ENCODE peak calls at places on chromosome 4, in four cellular contexts. One of them, this sample, is unnamed.
A peak's percentile ranks its signal among the peaks of the same experiment; 100 is the strongest.

GRCh38 chr4:42320822-42321388 is 76.4 kb upstream of the SHISA3 start:
- DNase-seq in IMR-90: no peak
- DNase-seq in A549: no peak
- DNase-seq in H9: no peak
- DNase-seq in this sample: no peak

GRCh38 chr4:97270051-97270450 is 873.2 kb downstream of the STPG2 start:
- DNase-seq in H9: no peak
- DNase-seq in IMR-90: no peak
- DNase-seq in A549: no peak
- DNase-seq in this sample: no peak

GRCh38 chr4:78621395-78621794 is 69.8 kb downstream of the ANXA3 start:
- DNase-seq in A549: no peak
- DNase-seq in H9: no peak
- DNase-seq in IMR-90: no peak
- DNase-seq in this sample: no peak

GRCh38 chr4:56979674-56980073 is 978 bp downstream of the POLR2B start:
- DNase-seq in H9: peak; percentile 32
- DNase-seq in A549: no peak
- DNase-seq in IMR-90: peak; percentile 19
- DNase-seq in this sample: no peak

GRCh38 chr4:83358410-83358809 is 23.8 kb upstream of the HPSE start:
- DNase-seq in A549: peak; percentile 37
- DNase-seq in H9: no peak
- DNase-seq in IMR-90: peak; percentile 73
- DNase-seq in this sample: peak; percentile 39

GRCh38 chr4:86482296-86482695 is 111.8 kb upstream of the PTPN13 start:
- DNase-seq in H9: no peak
- DNase-seq in A549: no peak
- DNase-seq in IMR-90: no peak
- DNase-seq in this sample: no peak

GRCh38 chr4:152283806-152284470 is 252.0 kb downstream of the FBXW7 start:
- DNase-seq in A549: no peak
- DNase-seq in IMR-90: no peak
- DNase-seq in H9: no peak
- DNase-seq in this sample: no peak

GRCh38 chr4:101356928-101357327 is 9.6 kb upstream of the PPP3CA start:
- DNase-seq in H9: no peak
- DNase-seq in A549: peak; percentile 78
- DNase-seq in IMR-90: peak; percentile 95
- DNase-seq in this sample: peak; percentile 94

GRCh38 chr4:76090241-76090691 is 15.8 kb downstream of the ART3 start:
- DNase-seq in IMR-90: peak; percentile 94
- DNase-seq in A549: no peak
- DNase-seq in H9: no peak
- DNase-seq in this sample: peak; percentile 47

GRCh38 chr4:75429208-75429607 is 85.0 kb downstream of the RCHY1 start:
- DNase-seq in IMR-90: no peak
- DNase-seq in H9: no peak
- DNase-seq in A549: no peak
- DNase-seq in this sample: no peak

DNA sequence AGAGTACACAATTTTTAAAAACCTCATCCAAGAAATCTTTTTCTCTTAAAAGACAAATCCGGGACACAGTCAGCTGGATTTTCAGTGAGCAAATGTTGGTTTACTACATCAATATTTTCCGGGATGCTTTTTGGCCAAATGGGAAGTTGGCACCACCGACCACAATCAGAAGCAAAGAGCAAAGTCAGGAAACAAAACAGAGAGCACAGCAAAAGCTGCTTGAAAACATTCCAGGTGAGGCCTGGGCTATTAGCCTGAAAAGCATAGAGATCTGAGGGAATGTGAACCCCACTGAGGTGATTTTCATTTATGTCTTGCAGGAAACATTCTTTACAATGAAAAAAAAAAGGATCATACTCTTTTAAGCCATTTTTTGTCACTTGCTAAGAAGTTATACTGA is 33.9 kb downstream of the LRP2BP start:
- DNase-seq in H9: no peak
- DNase-seq in A549: no peak
- DNase-seq in IMR-90: no peak
- DNase-seq in this sample: no peak
- H3K27ac ChIP-seq in H9: no peak overlapping the region
- H3K27ac ChIP-seq in A549: no peak overlapping the region
- H3K27ac ChIP-seq in IMR-90: no peak overlapping the region
- H3K27ac ChIP-seq in this sample: no peak overlapping the region

GRCh38 chr4:159307929-159308328 is 205.1 kb downstream of the RAPGEF2 start:
- DNase-seq in A549: no peak
- DNase-seq in H9: no peak
- DNase-seq in IMR-90: no peak
- DNase-seq in this sample: no peak
- H3K27ac ChIP-seq in A549: no peak overlapping the region
- H3K27ac ChIP-seq in H9: no peak overlapping the region
- H3K27ac ChIP-seq in IMR-90: no peak overlapping the region
- H3K27ac ChIP-seq in this sample: no peak overlapping the region

GRCh38 chr4:1289232-1290164 is at the start of gene MAEA:
- DNase-seq in H9: peak; percentile 97
- DNase-seq in A549: peak; percentile 95
- DNase-seq in IMR-90: peak; percentile 95
- DNase-seq in this sample: peak; percentile 84

GRCh38 chr4:1290165-1290977 is 680 bp downstream of the MAEA start:
- DNase-seq in H9: no peak
- DNase-seq in A549: peak; percentile 10
- DNase-seq in IMR-90: peak; percentile 4
- DNase-seq in this sample: no peak

GRCh38 chr4:1291091-1291490 is 1.4 kb downstream of the MAEA start:
- DNase-seq in H9: peak; percentile 17
- DNase-seq in IMR-90: no peak
- DNase-seq in A549: no peak
- DNase-seq in this sample: no peak

GRCh38 chr4:1285790-1286553 is 3.7 kb upstream of the MAEA start:
- DNase-seq in IMR-90: peak; percentile 9
- DNase-seq in H9: peak; percentile 89
- DNase-seq in A549: peak; percentile 48
- DNase-seq in this sample: no peak

GRCh38 chr4:1288786-1289185 is 905 bp upstream of the MAEA start:
- DNase-seq in A549: no peak
- DNase-seq in IMR-90: no peak
- DNase-seq in H9: no peak
- DNase-seq in this sample: no peak
- H3K27ac ChIP-seq in A549: peak overlapping the region; percentile 99
- H3K27ac ChIP-seq in IMR-90: peak overlapping the region; percentile 58
- H3K27ac ChIP-seq in H9: no peak overlapping the region
- H3K27ac ChIP-seq in this sample: peak overlapping the region; percentile 70

GRCh38 chr4:1998296-1998695 is 10.5 kb downstream of the NELFA start:
- DNase-seq in IMR-90: no peak
- DNase-seq in H9: no peak
- DNase-seq in A549: no peak
- DNase-seq in this sample: no peak
- H3K27ac ChIP-seq in IMR-90: no peak overlapping the region
- H3K27ac ChIP-seq in H9: no peak overlapping the region
- H3K27ac ChIP-seq in A549: no peak overlapping the region
- H3K27ac ChIP-seq in this sample: no peak overlapping the region